ENCODE peak calls at places on chromosomes 2 and 18, in eight cellular contexts. One of them, this sample, is unnamed. For H3K36me3, the result is how much of the 10 kb centered on the place peaks cover.

GRCh38 chr2:116510117-116510671 is 1304.3 kb upstream of the DDX18 start:
- DNase-seq in lower lobe of right lung: no peak
- DNase-seq in K562: no peak
- DNase-seq in colonic mucosa: no peak
- DNase-seq in GM06990: no peak
- DNase-seq in neuronal stem cell: peak
- DNase-seq in heart right ventricle: no peak
- DNase-seq in sigmoid colon: no peak
- DNase-seq in this sample: peak

GRCh38 chr2:220510668-220511067 is 883.2 kb downstream of the SLC4A3 start:
- DNase-seq in GM06990: no peak
- DNase-seq in heart right ventricle: no peak
- DNase-seq in sigmoid colon: no peak
- DNase-seq in neuronal stem cell: no peak
- DNase-seq in colonic mucosa: no peak
- DNase-seq in K562: no peak
- DNase-seq in lower lobe of right lung: no peak
- DNase-seq in this sample: no peak

GRCh38 chr18:3903341-3903740 is 453.4 kb downstream of the TGIF1 start:
- DNase-seq in sigmoid colon: no peak
- DNase-seq in GM06990: no peak
- DNase-seq in colonic mucosa: no peak
- DNase-seq in K562: no peak
- DNase-seq in lower lobe of right lung: no peak
- DNase-seq in neuronal stem cell: no peak
- DNase-seq in heart right ventricle: no peak
- DNase-seq in this sample: no peak

GRCh38 chr18:34809697-34810096 is 99.6 kb downstream of the DTNA start:
- DNase-seq in GM06990: no peak
- DNase-seq in neuronal stem cell: no peak
- DNase-seq in lower lobe of right lung: no peak
- DNase-seq in heart right ventricle: peak
- DNase-seq in colonic mucosa: peak
- DNase-seq in K562: peak
- DNase-seq in sigmoid colon: peak
- DNase-seq in this sample: peak

GRCh38 chr2:158251356-158251755 is 149.7 kb downstream of the UPP2 start:
- DNase-seq in sigmoid colon: no peak
- DNase-seq in lower lobe of right lung: no peak
- DNase-seq in K562: no peak
- DNase-seq in neuronal stem cell: no peak
- DNase-seq in GM06990: no peak
- DNase-seq in colonic mucosa: no peak
- DNase-seq in heart right ventricle: no peak
- DNase-seq in this sample: no peak

GRCh38 chr2:68318686-68319396 is 908 bp downstream of the CNRIP1 start:
- DNase-seq in K562: no peak
- DNase-seq in heart right ventricle: peak
- DNase-seq in lower lobe of right lung: peak
- DNase-seq in GM06990: no peak
- DNase-seq in sigmoid colon: peak
- DNase-seq in neuronal stem cell: peak
- DNase-seq in colonic mucosa: peak
- DNase-seq in this sample: no peak

GRCh38 chr2:64904405-64905329 is 84.5 kb upstream of the SLC1A4 start:
- DNase-seq in K562: no peak
- DNase-seq in sigmoid colon: no peak
- DNase-seq in lower lobe of right lung: peak
- DNase-seq in neuronal stem cell: no peak
- DNase-seq in GM06990: no peak
- DNase-seq in heart right ventricle: peak
- DNase-seq in colonic mucosa: no peak
- DNase-seq in this sample: no peak

GRCh38 chr2:177211602-177212105 is 940 bp upstream of the HNRNPA3 start:
- DNase-seq in sigmoid colon: no peak
- DNase-seq in K562: no peak
- DNase-seq in heart right ventricle: no peak
- DNase-seq in neuronal stem cell: no peak
- DNase-seq in GM06990: no peak
- DNase-seq in colonic mucosa: no peak
- DNase-seq in lower lobe of right lung: no peak
- DNase-seq in this sample: peak

GRCh38 chr2:76197842-76198448 is 487.2 kb upstream of the GCFC2 start:
- DNase-seq in K562: peak
- DNase-seq in heart right ventricle: peak
- DNase-seq in colonic mucosa: peak
- DNase-seq in sigmoid colon: peak
- DNase-seq in GM06990: peak
- DNase-seq in neuronal stem cell: peak
- DNase-seq in lower lobe of right lung: no peak
- DNase-seq in this sample: peak

GRCh38 chr18:3119401-3120323 is 100.1 kb downstream of the MYOM1 start:
- DNase-seq in colonic mucosa: peak
- DNase-seq in K562: no peak
- DNase-seq in heart right ventricle: no peak
- DNase-seq in lower lobe of right lung: peak
- DNase-seq in neuronal stem cell: no peak
- DNase-seq in GM06990: no peak
- DNase-seq in sigmoid colon: no peak
- DNase-seq in this sample: peak

GRCh38 chr2:80026040-80026729 is 278.4 kb downstream of the LRRTM1 start:
- DNase-seq in heart right ventricle: no peak
- DNase-seq in sigmoid colon: no peak
- DNase-seq in colonic mucosa: no peak
- DNase-seq in K562: no peak
- DNase-seq in neuronal stem cell: no peak
- DNase-seq in lower lobe of right lung: no peak
- DNase-seq in GM06990: no peak
- DNase-seq in this sample: no peak

GRCh38 chr2:138787053-138787666 is 7.0 kb upstream of the NXPH2 start:
- DNase-seq in heart right ventricle: no peak
- DNase-seq in GM06990: peak
- DNase-seq in lower lobe of right lung: no peak
- DNase-seq in neuronal stem cell: peak
- DNase-seq in sigmoid colon: no peak
- DNase-seq in colonic mucosa: no peak
- DNase-seq in K562: peak
- DNase-seq in this sample: peak

GRCh38 chr2:241796610-241797138 is 12.3 kb upstream of the NEU4 start:
- DNase-seq in sigmoid colon: peak
- DNase-seq in lower lobe of right lung: peak
- DNase-seq in K562: no peak
- DNase-seq in colonic mucosa: peak
- DNase-seq in GM06990: no peak
- DNase-seq in neuronal stem cell: no peak
- DNase-seq in heart right ventricle: no peak
- DNase-seq in this sample: no peak

GRCh38 chr2:39725401-39725800 is 53.7 kb downstream of the THUMPD2 start:
- DNase-seq in heart right ventricle: no peak
- DNase-seq in K562: no peak
- DNase-seq in lower lobe of right lung: no peak
- DNase-seq in sigmoid colon: no peak
- DNase-seq in neuronal stem cell: no peak
- DNase-seq in GM06990: no peak
- DNase-seq in colonic mucosa: no peak
- DNase-seq in this sample: no peak

GRCh38 chr2:24163186-24163585 is 11.7 kb upstream of the FAM228A start:
- DNase-seq in heart right ventricle: no peak
- DNase-seq in GM06990: no peak
- DNase-seq in K562: no peak
- DNase-seq in sigmoid colon: no peak
- DNase-seq in neuronal stem cell: no peak
- DNase-seq in colonic mucosa: no peak
- DNase-seq in lower lobe of right lung: no peak
- DNase-seq in this sample: no peak

GRCh38 chr2:128442891-128443302 is 124.2 kb upstream of the HS6ST1 start:
- DNase-seq in neuronal stem cell: no peak
- DNase-seq in sigmoid colon: peak
- DNase-seq in lower lobe of right lung: no peak
- DNase-seq in heart right ventricle: no peak
- DNase-seq in K562: no peak
- DNase-seq in colonic mucosa: peak
- DNase-seq in GM06990: no peak
- DNase-seq in this sample: peak

GRCh38 chr2:11692966-11693521 is 23.0 kb upstream of the NTSR2 start:
- DNase-seq in colonic mucosa: peak
- DNase-seq in sigmoid colon: peak
- DNase-seq in heart right ventricle: peak
- DNase-seq in K562: peak
- DNase-seq in GM06990: no peak
- DNase-seq in lower lobe of right lung: no peak
- DNase-seq in neuronal stem cell: peak
- DNase-seq in this sample: peak

GRCh38 chr2:887639-888038 is 63.0 kb upstream of the SNTG2 start:
- DNase-seq in K562: no peak
- DNase-seq in heart right ventricle: no peak
- DNase-seq in colonic mucosa: no peak
- DNase-seq in lower lobe of right lung: no peak
- DNase-seq in neuronal stem cell: no peak
- DNase-seq in GM06990: no peak
- DNase-seq in sigmoid colon: no peak
- DNase-seq in this sample: no peak

GRCh38 chr18:70840649-70841048 is 551.8 kb downstream of the SOCS6 start:
- DNase-seq in lower lobe of right lung: no peak
- DNase-seq in colonic mucosa: no peak
- DNase-seq in heart right ventricle: no peak
- DNase-seq in K562: no peak
- DNase-seq in GM06990: no peak
- DNase-seq in sigmoid colon: no peak
- DNase-seq in neuronal stem cell: no peak
- DNase-seq in this sample: no peak

GRCh38 chr18:79465392-79465991 is 69.8 kb downstream of the NFATC1 start:
- DNase-seq in neuronal stem cell: peak
- DNase-seq in sigmoid colon: no peak
- DNase-seq in K562: no peak
- DNase-seq in heart right ventricle: peak
- DNase-seq in lower lobe of right lung: no peak
- DNase-seq in colonic mucosa: no peak
- DNase-seq in GM06990: peak
- DNase-seq in this sample: no peak

GRCh38 chr2:165927353-165927752 is 26.2 kb downstream of the TTC21B start:
- DNase-seq in colonic mucosa: no peak
- DNase-seq in lower lobe of right lung: no peak
- DNase-seq in heart right ventricle: no peak
- DNase-seq in neuronal stem cell: no peak
- DNase-seq in K562: no peak
- DNase-seq in GM06990: no peak
- DNase-seq in sigmoid colon: no peak
- DNase-seq in this sample: no peak

DNA sequence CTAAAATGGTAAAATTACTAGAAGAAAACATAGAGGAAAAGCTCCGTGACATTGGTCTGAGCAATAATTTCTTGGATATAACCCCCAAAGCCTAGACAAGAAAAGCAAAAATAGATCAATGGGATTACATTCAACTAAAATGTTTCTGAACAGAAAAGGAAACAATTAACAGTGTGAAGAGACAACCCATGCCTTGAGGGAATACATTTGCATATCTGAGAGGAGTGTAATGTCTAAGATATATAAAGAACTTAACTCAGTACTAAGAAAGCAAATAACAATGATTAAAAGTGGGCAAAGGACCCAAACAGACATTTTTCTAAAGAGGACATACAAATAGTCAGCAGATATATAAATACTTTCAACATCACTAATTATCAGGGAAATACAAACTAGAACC is 206.2 kb downstream of the VAPA start:
- DNase-seq in GM06990: no peak
- DNase-seq in colonic mucosa: no peak
- DNase-seq in neuronal stem cell: no peak
- DNase-seq in lower lobe of right lung: no peak
- DNase-seq in K562: no peak
- DNase-seq in heart right ventricle: no peak
- DNase-seq in sigmoid colon: no peak
- DNase-seq in this sample: peak
- H3K4me3 ChIP-seq in GM06990: no peak
- H3K4me3 ChIP-seq in colonic mucosa: no peak
- H3K4me3 ChIP-seq in neuronal stem cell: no peak
- H3K4me3 ChIP-seq in lower lobe of right lung: no peak
- H3K4me3 ChIP-seq in K562: no peak
- H3K4me3 ChIP-seq in heart right ventricle: no peak
- H3K4me3 ChIP-seq in sigmoid colon: no peak
- H3K4me3 ChIP-seq in this sample: no peak

DNA sequence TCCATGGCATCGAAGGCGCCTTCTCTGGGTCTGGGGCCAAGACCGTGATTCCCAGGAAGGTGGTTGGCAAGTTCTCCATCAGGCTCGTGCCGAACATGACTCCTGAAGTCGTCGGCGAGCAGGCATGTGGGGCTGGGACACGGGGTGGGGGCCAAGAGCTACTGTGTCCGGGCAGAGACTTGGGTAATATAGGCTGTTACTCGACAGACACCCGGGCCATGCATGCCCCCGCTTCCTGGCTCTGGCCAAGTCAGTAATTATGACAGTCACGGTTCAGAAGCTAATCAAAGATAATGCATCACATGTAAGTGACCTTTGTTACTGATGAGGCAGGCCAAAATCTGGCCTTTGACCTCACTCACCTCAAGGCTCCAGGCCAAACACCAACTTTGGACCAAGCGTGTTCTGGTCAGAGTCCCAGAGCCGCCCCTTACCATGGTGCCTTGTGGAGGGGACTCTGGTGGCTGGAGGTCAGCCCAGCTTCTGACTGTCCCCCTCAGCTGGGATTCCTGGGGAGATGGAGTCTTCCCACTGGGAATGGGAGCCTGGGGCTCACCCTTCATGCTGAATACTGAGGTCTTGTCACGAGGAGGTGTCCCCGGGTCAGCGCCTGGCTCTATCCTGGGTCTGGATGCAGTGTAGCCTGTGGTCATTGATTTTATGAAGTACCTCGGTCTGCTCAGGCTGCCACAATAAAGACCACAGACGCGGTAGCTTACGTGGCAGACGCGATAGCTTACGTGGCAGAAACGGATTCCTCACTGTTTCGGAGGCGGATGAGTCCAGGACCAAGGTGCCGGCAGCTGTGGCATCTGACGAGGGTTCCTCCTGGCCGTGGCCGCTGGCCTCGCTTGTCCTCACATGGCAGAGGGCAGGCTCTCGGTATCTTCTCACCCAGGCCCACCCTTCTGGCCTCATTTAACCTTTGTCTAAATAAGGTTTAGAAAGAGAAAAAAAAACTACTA is 17.7 kb upstream of the CNDP1 start:
- DNase-seq in colonic mucosa: no peak
- DNase-seq in lower lobe of right lung: no peak
- DNase-seq in heart right ventricle: no peak
- DNase-seq in K562: no peak
- DNase-seq in sigmoid colon: no peak
- DNase-seq in GM06990: no peak
- DNase-seq in neuronal stem cell: no peak
- DNase-seq in this sample: no peak
- H3K36me3 ChIP-seq in colonic mucosa: under half
- H3K36me3 ChIP-seq in lower lobe of right lung: half or more
- H3K36me3 ChIP-seq in heart right ventricle: under half
- H3K36me3 ChIP-seq in K562: half or more
- H3K36me3 ChIP-seq in sigmoid colon: under half
- H3K36me3 ChIP-seq in GM06990: half or more
- H3K36me3 ChIP-seq in neuronal stem cell: half or more
- H3K36me3 ChIP-seq in this sample: under half

GRCh38 chr2:17429130-17429529 is 89.1 kb downstream of the RAD51AP2 start:
- DNase-seq in heart right ventricle: no peak
- DNase-seq in GM06990: no peak
- DNase-seq in lower lobe of right lung: no peak
- DNase-seq in colonic mucosa: no peak
- DNase-seq in sigmoid colon: no peak
- DNase-seq in neuronal stem cell: no peak
- DNase-seq in K562: no peak
- DNase-seq in this sample: no peak
- H3K4me3 ChIP-seq in heart right ventricle: no peak
- H3K4me3 ChIP-seq in GM06990: no peak
- H3K4me3 ChIP-seq in lower lobe of right lung: no peak
- H3K4me3 ChIP-seq in colonic mucosa: no peak
- H3K4me3 ChIP-seq in sigmoid colon: no peak
- H3K4me3 ChIP-seq in neuronal stem cell: no peak
- H3K4me3 ChIP-seq in K562: no peak
- H3K4me3 ChIP-seq in this sample: no peak

GRCh38 chr2:47159627-47160026 is 4.5 kb upstream of the STPG4 start:
- DNase-seq in neuronal stem cell: no peak
- DNase-seq in sigmoid colon: no peak
- DNase-seq in K562: no peak
- DNase-seq in colonic mucosa: no peak
- DNase-seq in heart right ventricle: no peak
- DNase-seq in lower lobe of right lung: no peak
- DNase-seq in GM06990: no peak
- DNase-seq in this sample: no peak
- H3K36me3 ChIP-seq in neuronal stem cell: under half
- H3K36me3 ChIP-seq in sigmoid colon: under half
- H3K36me3 ChIP-seq in K562: half or more
- H3K36me3 ChIP-seq in colonic mucosa: under half
- H3K36me3 ChIP-seq in heart right ventricle: under half
- H3K36me3 ChIP-seq in lower lobe of right lung: half or more
- H3K36me3 ChIP-seq in GM06990: under half
- H3K36me3 ChIP-seq in this sample: half or more

This sample was measured in HAP-1.